ENCODE peak calls at places on chromosome 15, in eight cellular contexts. C, M, F, H, Q, D, S and A are unnamed samples.

GRCh38 chr15:60673918-60674558 is 195.1 kb upstream of the ICE2 start:
- DNase-seq in D (peak; percentile 61), S (no peak), C (peak; percentile 59), Q (peak; percentile 51), H (peak; percentile 92), M (peak; percentile 94), F (peak; percentile 69), A (no peak)

GRCh38 chr15:52326758-52327157 is 31.2 kb upstream of the MYO5C start:
- DNase-seq in C (no peak), H (peak; percentile 31), Q (no peak), F (no peak), D (no peak), M (peak; percentile 17), S (no peak), A (no peak)

GRCh38 chr15:49145651-49146609 is 9.5 kb downstream of the COPS2 start:
- DNase-seq in F (no peak), H (peak; percentile 84), Q (no peak), C (no peak), S (no peak), D (peak; percentile 54), M (peak; percentile 85), A (peak; percentile 25)

GRCh38 chr15:59555696-59556095 is 55.9 kb upstream of the GCNT3 start:
- DNase-seq in M (peak; percentile 72), F (no peak), C (no peak), D (no peak), H (peak; percentile 28), Q (peak; percentile 67), S (no peak), A (no peak)

GRCh38 chr15:85691350-85692240 is 103.1 kb downstream of the KLHL25 start:
- DNase-seq in D (no peak), C (no peak), S (no peak), F (no peak), M (no peak), Q (peak; percentile 63), H (no peak), A (no peak)

GRCh38 chr15:77546870-77547269 is 85.8 kb downstream of the LINGO1 start:
- DNase-seq in S (no peak), M (no peak), H (no peak), D (no peak), C (no peak), Q (no peak), F (no peak), A (no peak)

GRCh38 chr15:94324117-94324826 is 92.9 kb downstream of the MCTP2 start:
- DNase-seq in H (peak; percentile 71), Q (peak; percentile 68), D (peak; percentile 54), M (peak; percentile 67), S (no peak), C (no peak), F (peak; percentile 48), A (peak; percentile 58)

GRCh38 chr15:96347181-96348111 is 16.9 kb downstream of the NR2F2 start:
- DNase-seq in F (no peak), C (peak; percentile 54), S (no peak), H (peak; percentile 80), M (peak; percentile 76), D (no peak), Q (no peak), A (peak; percentile 81)

GRCh38 chr15:99447497-99448371 is 118.0 kb upstream of the MEF2A start:
- DNase-seq in H (peak; percentile 52), F (no peak), Q (no peak), D (no peak), C (no peak), S (no peak), M (no peak), A (peak; percentile 61)

GRCh38 chr15:95559875-95560394 is 770.6 kb upstream of the NR2F2 start:
- DNase-seq in H (peak; percentile 94), M (peak; percentile 97), F (peak; percentile 69), C (no peak), Q (no peak), D (no peak), S (no peak), A (no peak)

GRCh38 chr15:34616613-34617012 is 33.2 kb upstream of the GOLGA8B start:
- DNase-seq in C (no peak), F (no peak), D (peak; percentile 20), Q (no peak), M (peak; percentile 65), S (no peak), H (peak; percentile 39), A (no peak)

GRCh38 chr15:96619171-96619570 is 288.7 kb downstream of the NR2F2 start:
- DNase-seq in F (no peak), D (no peak), M (no peak), S (no peak), C (no peak), Q (no peak), H (no peak), A (no peak)

GRCh38 chr15:79977431-79977940 is 6.5 kb upstream of the BCL2A1 start:
- DNase-seq in Q (peak; percentile 14), S (no peak), H (no peak), F (no peak), C (no peak), D (no peak), M (peak; percentile 34), A (no peak)

GRCh38 chr15:89115547-89115946 is 27.3 kb downstream of the ABHD2 start:
- DNase-seq in C (no peak), H (no peak), D (no peak), S (no peak), F (no peak), M (no peak), Q (peak; percentile 74), A (no peak)

GRCh38 chr15:26893351-26894065 is 26.6 kb downstream of the GABRA5 start:
- DNase-seq in H (no peak), S (no peak), D (no peak), C (no peak), Q (no peak), M (no peak), F (no peak), A (no peak)

GRCh38 chr15:85804481-85805165 is 9.9 kb upstream of the KLHL25 start:
- DNase-seq in C (no peak), Q (no peak), D (no peak), S (no peak), H (peak; percentile 18), F (no peak), M (no peak), A (no peak)

GRCh38 chr15:36370051-36370734 is 209.2 kb upstream of the CDIN1 start:
- DNase-seq in D (no peak), H (no peak), F (no peak), Q (no peak), C (no peak), M (no peak), S (no peak), A (no peak)

GRCh38 chr15:26889298-26889898 is 22.5 kb downstream of the GABRA5 start:
- DNase-seq in M (peak; percentile 81), H (peak; percentile 85), C (no peak), Q (peak; percentile 52), S (no peak), D (peak; percentile 67), F (peak; percentile 34), A (peak; percentile 75)

GRCh38 chr15:101105059-101105851 is 146.6 kb downstream of the CHSY1 start:
- DNase-seq in H (no peak), M (no peak), C (peak; percentile 37), D (no peak), F (no peak), S (no peak), Q (no peak), A (no peak)

GRCh38 chr15:96326551-96327154 is 3.8 kb upstream of the NR2F2 start:
- DNase-seq in D (no peak), C (peak; percentile 62), H (peak; percentile 74), F (no peak), M (peak; percentile 76), Q (peak; percentile 30), S (no peak), A (peak; percentile 67)

GRCh38 chr15:84947947-84948830 is 33.5 kb upstream of the PDE8A start:
- DNase-seq in C (no peak), H (peak; percentile 90), D (no peak), F (peak; percentile 77), M (peak; percentile 97), Q (no peak), S (no peak), A (no peak)

DNA sequence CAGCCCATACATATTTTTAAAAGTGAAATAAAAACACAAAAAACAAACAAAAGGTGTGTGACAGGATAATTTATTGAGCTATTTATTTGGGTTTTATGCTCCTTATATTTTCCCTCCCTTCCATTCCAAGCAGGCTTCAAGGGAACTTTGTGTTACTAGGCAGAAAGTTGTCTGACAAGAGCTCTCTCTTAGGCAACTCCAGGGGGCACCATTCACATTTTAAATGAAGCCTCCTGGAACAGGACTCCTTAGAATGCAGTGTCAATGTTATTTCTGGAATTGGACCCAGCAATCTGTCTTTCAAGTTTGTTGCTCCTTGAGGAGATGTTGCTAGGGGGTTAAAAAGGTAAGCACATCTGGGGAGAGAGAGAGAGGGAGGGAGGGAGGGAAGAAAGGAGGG is 5.4 kb upstream of the RFX7 start:
- DNase-seq in H (peak; percentile 80), F (no peak), Q (peak; percentile 13), S (no peak), D (peak; percentile 19), M (peak; percentile 90), C (no peak), A (no peak)
- TF ChIP-seq CTCF in H (peak; percentile 53), F (peak; percentile 41), Q (peak; percentile 33), S (no peak), D (peak; percentile 62), M (peak; percentile 62), C (no peak), A (no peak)

DNA sequence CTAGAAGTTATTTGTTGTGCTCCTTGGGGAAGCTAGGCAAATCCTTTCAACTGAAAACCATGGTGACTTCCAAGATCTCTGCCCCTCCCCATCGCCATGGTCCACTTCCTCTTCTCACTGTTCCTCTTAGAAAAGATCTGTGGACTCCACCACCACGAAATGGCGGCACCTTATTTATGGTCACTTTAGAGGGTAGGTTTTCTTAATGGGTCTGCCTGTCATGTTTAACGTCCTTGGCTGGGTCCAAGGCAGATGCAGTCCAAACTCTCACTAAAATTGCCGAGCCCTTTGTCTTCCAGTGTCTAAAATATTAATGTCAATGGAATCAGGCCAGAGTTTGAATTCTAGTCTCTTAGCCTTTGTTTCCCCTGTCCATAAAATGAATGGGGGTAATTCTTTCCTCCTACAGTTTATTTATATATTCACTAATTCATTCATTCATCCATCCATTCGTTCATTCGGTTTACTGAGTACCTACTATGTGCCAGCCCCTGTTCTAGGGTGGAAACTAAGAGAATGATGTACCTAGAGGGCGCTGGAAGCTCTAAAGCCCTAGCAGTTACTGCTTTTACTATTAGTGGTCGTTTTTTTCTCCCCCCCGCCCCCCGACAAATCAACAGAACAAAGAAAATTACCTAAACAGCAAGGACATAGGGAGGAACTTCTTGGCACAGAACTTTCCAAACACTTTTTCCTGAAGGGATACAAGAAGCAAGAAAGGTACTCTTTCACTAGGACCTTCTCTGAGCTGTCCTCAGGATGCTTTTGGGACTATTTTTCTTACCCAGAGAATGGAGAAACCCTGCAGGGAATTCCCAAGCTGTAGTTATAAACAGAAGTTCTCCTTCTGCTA is 661 bp downstream of the PATL2 start:
- DNase-seq in F (no peak), D (no peak), S (no peak), C (no peak), H (peak; percentile 41), M (peak; percentile 45), Q (peak; percentile 63), A (no peak)
- TF ChIP-seq CTCF in F (peak; percentile 51), D (peak; percentile 49), S (no peak), C (peak; percentile 8), H (peak; percentile 43), M (peak; percentile 47), Q (peak; percentile 19), A (no peak)

GRCh38 chr15:66725468-66725785 is 23.4 kb downstream of the SMAD6 start:
- DNase-seq in M (no peak), H (no peak), D (no peak), S (no peak), Q (no peak), F (no peak), C (no peak), A (no peak)
- TF ChIP-seq CTCF in M (no peak), H (no peak), D (no peak), S (no peak), Q (no peak), F (no peak), C (no peak), A (no peak)

GRCh38 chr15:82709421-82710207 is at the start of gene AP3B2:
- DNase-seq in H (peak; percentile 70), Q (peak; percentile 59), S (peak; percentile 46), D (peak; percentile 88), C (peak; percentile 80), M (peak; percentile 68), F (no peak), A (peak; percentile 85)
- TF ChIP-seq CTCF in H (no peak), Q (no peak), S (no peak), D (no peak), C (no peak), M (no peak), F (no peak), A (no peak)